ENCODE peak calls at places on chromosomes 16 and 17, in nine cellular contexts. A is GM23248; P is MM.1S; C is CD8-positive, alpha-beta memory T cell; D is uterus; Z is pancreas; K is IMR-90; T is breast epithelium; I is prostate gland. U is an unnamed sample.

GRCh38 chr17:80949451-80950421 is 41.9 kb upstream of the CHMP6 start:
- DNase-seq in A (no peak), P (no peak), C (no peak), D (peak; percentile 16), Z (peak; percentile 10), K (no peak), T (no peak), I (no peak), U (no peak)

GRCh38 chr17:3990391-3991127 is 26.3 kb upstream of the ATP2A3 start:
- DNase-seq in A (peak; percentile 43), P (no peak), C (no peak), D (no peak), Z (no peak), K (peak; percentile 22), T (no peak), I (no peak), U (no peak)

GRCh38 chr16:23082161-23082788 is 67.0 kb downstream of the USP31 start:
- DNase-seq in A (peak; percentile 19), P (no peak), C (no peak), D (no peak), Z (no peak), K (no peak), T (no peak), I (no peak), U (no peak)

GRCh38 chr16:22692916-22693646 is 120.9 kb upstream of the HS3ST2 start:
- DNase-seq in A (peak; percentile 64), P (no peak), C (no peak), D (no peak), Z (no peak), K (no peak), T (no peak), I (no peak), U (no peak)

GRCh38 chr16:630024-630814 is 566 bp upstream of the WFIKKN1 start:
- DNase-seq in A (peak; percentile 47), P (no peak), C (no peak), D (peak; percentile 25), Z (peak; percentile 15), K (no peak), T (no peak), I (no peak), U (no peak)

GRCh38 chr17:142102-142661 is 4.8 kb downstream of the SCGB1C2 start:
- DNase-seq in A (peak; percentile 59), P (no peak), C (no peak), D (no peak), Z (peak; percentile 19), K (peak; percentile 9), T (peak; percentile 45), I (peak; percentile 3), U (peak; percentile 51)

GRCh38 chr17:55527520-55528118 is 16.4 kb upstream of the SMIM36 start:
- DNase-seq in A (peak; percentile 74), P (peak; percentile 13), C (no peak), D (peak; percentile 37), Z (no peak), K (peak; percentile 65), T (no peak), I (peak; percentile 6), U (no peak)

GRCh38 chr17:50169121-50169764 is 3.4 kb downstream of the SGCA start:
- DNase-seq in A (peak; percentile 68), P (peak; percentile 59), C (peak; percentile 82), D (peak; percentile 66), Z (peak; percentile 53), K (peak; percentile 74), T (no peak), I (no peak), U (peak; percentile 74)

GRCh38 chr17:69350911-69351310 is 24.0 kb upstream of the ABCA5 start:
- DNase-seq in A (peak; percentile 19), P (no peak), C (no peak), D (no peak), Z (no peak), K (no peak), T (no peak), I (no peak), U (no peak)

GRCh38 chr17:45288825-45289224 is 26.9 kb upstream of the SPATA32 start:
- DNase-seq in A (no peak), P (no peak), C (peak; percentile 28), D (peak; percentile 56), Z (peak; percentile 75), K (no peak), T (no peak), I (peak; percentile 68), U (no peak)

GRCh38 chr17:29576214-29577008 is 7.9 kb downstream of the TP53I13 start:
- DNase-seq in A (no peak), P (no peak), C (no peak), D (peak; percentile 17), Z (peak; percentile 13), K (no peak), T (no peak), I (no peak), U (no peak)

GRCh38 chr17:68302066-68302564 is 10.8 kb downstream of the ARSG start:
- DNase-seq in A (peak; percentile 5), P (no peak), C (no peak), D (no peak), Z (no peak), K (peak; percentile 42), T (no peak), I (no peak), U (no peak)

GRCh38 chr17:64991726-64992125 is 64.8 kb downstream of the GNA13 start:
- DNase-seq in A (no peak), P (no peak), C (no peak), D (no peak), Z (no peak), K (no peak), T (no peak), I (no peak), U (no peak)

GRCh38 chr17:5381542-5381941 is 37.9 kb downstream of the NUP88 start:
- DNase-seq in A (peak; percentile 70), P (no peak), C (no peak), D (no peak), Z (no peak), K (peak; percentile 34), T (no peak), I (no peak), U (no peak)

GRCh38 chr17:5825717-5826330 is 241.5 kb upstream of the NLRP1 start:
- DNase-seq in A (no peak), P (no peak), C (no peak), D (no peak), Z (no peak), K (peak; percentile 83), T (no peak), I (no peak), U (no peak)

GRCh38 chr17:6903516-6903915 is 72.0 kb upstream of the TEKT1 start:
- DNase-seq in A (no peak), P (no peak), C (no peak), D (no peak), Z (no peak), K (no peak), T (no peak), I (no peak), U (no peak)

GRCh38 chr16:57798953-57799618 is 3.2 kb downstream of the KIFC3 start:
- DNase-seq in A (no peak), P (no peak), C (no peak), D (no peak), Z (no peak), K (no peak), T (no peak), I (no peak), U (no peak)

GRCh38 chr16:69435977-69436729 is 11.7 kb downstream of the CYB5B start:
- DNase-seq in A (no peak), P (no peak), C (no peak), D (no peak), Z (peak; percentile 37), K (no peak), T (no peak), I (no peak), U (no peak)

DNA sequence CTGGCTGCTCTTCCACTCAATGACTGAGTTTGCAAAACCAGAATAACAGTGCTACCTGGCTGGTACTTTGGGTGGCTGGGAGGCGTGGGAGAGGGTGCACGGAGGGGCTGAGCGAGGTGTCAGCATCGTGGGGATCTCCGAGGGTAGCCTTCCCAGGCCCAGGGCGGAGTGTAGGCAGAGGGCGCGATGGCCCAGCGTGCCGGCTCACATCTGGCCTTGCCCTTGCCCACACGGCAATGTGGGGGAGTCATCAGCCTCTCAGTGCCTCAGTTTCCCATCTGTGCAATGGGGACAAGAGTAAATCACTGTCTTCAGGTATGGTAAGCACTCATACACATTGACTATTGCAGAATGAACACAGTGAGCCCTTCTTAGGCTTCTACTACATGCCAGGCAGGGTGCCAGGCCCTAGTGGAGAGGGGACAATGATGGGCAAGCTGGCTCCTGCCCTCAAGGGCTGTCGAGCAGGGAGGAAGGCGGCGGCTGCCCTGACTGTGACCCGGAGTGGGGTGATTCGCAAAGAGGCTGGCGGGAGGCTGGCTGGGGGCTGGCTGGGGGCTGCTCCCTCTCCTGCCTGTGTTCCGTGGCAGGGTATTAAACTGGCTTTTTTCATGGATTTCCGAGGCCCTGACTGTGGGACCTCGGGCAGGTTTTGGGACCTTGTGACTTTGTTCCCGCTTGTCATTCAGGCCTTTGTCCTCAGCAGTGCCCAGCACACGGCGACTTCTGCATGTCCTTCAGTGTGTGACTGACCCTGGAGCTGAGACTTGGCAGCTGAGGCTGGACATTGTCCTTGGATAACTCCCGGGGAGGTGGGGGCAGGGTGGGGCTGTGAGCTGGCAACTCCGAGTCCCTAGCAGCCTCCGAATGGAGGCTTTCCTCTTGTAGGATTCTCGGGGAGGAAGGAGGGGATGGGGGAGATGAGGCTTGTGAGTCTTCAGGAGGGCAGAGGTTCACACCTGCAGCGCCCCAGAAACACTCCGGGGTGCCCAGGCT is 243.1 kb downstream of the SEC14L1 start:
- DNase-seq in A (peak; percentile 51), P (no peak), C (no peak), D (no peak), Z (no peak), K (no peak), T (no peak), I (peak; percentile 46), U (no peak)
- H3K4me1 ChIP-seq in A (peaks cover 57% of the 10 kb centered on the region), P (no peaks in the 10 kb centered on the region), C (peaks cover 94% of the 10 kb centered on the region), D (peaks cover 55% of the 10 kb centered on the region), Z (peaks cover 23% of the 10 kb centered on the region), K (peaks cover 77% of the 10 kb centered on the region), T (peaks cover 18% of the 10 kb centered on the region), I (peaks cover 19% of the 10 kb centered on the region), U (peaks cover 98% of the 10 kb centered on the region)

GRCh38 chr16:85537795-85538401 is 75.2 kb upstream of the GSE1 start:
- DNase-seq in A (no peak), P (no peak), C (no peak), D (no peak), Z (no peak), K (no peak), T (no peak), I (no peak), U (no peak)
- H3K4me3 ChIP-seq in A (no peak overlapping the region), P (no peak overlapping the region), C (no peak overlapping the region), D (no peak overlapping the region), Z (no peak overlapping the region), K (no peak overlapping the region), T (no peak overlapping the region), I (no peak overlapping the region), U (no peak overlapping the region)

GRCh38 chr16:67245189-67245585 is 2.1 kb downstream of the FHOD1 start:
- DNase-seq in A (no peak), P (no peak), C (peak; percentile 44), D (no peak), Z (no peak), K (no peak), T (no peak), I (no peak), U (no peak)
- H3K4me1 ChIP-seq in A (peaks cover 69% of the 10 kb centered on the region), P (peaks cover 36% of the 10 kb centered on the region), C (peaks cover 48% of the 10 kb centered on the region), D (peaks cover 21% of the 10 kb centered on the region), Z (peaks cover 30% of the 10 kb centered on the region), K (peaks cover 59% of the 10 kb centered on the region), T (peaks cover 20% of the 10 kb centered on the region), I (peaks cover 24% of the 10 kb centered on the region), U (peaks cover 57% of the 10 kb centered on the region)

DNA sequence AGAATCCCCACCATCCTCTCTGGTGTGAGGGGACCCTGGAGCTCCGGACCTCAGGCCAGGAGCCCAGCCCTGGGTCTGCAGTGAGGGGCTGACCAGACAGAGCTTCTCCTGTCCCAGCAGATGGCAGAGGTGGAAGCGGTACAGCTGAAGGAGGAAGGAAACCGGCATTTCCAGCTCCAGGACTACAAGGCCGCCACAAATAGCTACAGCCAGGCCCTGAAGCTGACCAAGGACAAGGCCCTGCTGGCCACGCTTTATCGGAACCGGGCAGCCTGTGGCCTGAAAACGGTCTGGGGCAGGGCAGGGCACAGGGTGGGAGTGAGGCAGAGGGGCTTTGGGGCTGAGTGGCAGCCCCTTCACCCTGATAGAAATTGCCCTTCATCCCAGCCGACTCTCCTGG is 527 bp downstream of the UNC45B start:
- DNase-seq in A (no peak), P (no peak), C (no peak), D (no peak), Z (no peak), K (no peak), T (no peak), I (no peak), U (no peak)
- H3K4me3 ChIP-seq in A (no peak overlapping the region), P (no peak overlapping the region), C (no peak overlapping the region), D (no peak overlapping the region), Z (no peak overlapping the region), K (no peak overlapping the region), T (no peak overlapping the region), I (no peak overlapping the region), U (no peak overlapping the region)